ENCODE peak calls at places on chromosome 12, in ten cellular contexts. H is lung, I is HFF-Myc, R is A549, X is NB4, A is bronchial epithelial cell, J is mammary epithelial cell, S is foreskin fibroblast, U is ovary, M is pancreas. K is an unnamed sample.

GRCh38 chr12:58915634-58916033 is 4.7 kb downstream of the LRIG3 start:
- DNase-seq in S (peak), X (no peak), U (peak), H (no peak), A (peak), M (peak), J (peak), R (no peak), I (peak), K (peak)

GRCh38 chr12:68199127-68199526 is 26.5 kb downstream of the IL26 start:
- DNase-seq in R (no peak), S (no peak), I (no peak), U (no peak), H (no peak), X (no peak), M (no peak), A (no peak), J (no peak), K (no peak)

GRCh38 chr12:123089631-123090353 is 61.1 kb downstream of the PITPNM2 start:
- DNase-seq in I (peak), H (no peak), M (no peak), U (no peak), A (peak), J (peak), X (peak), R (peak), S (peak), K (peak)

GRCh38 chr12:85872497-85873091 is 1.5 kb upstream of the NTS start:
- DNase-seq in H (no peak), R (peak), U (no peak), M (no peak), S (peak), J (peak), X (peak), A (peak), I (peak), K (peak)

GRCh38 chr12:2318286-2318685 is 265.5 kb downstream of the CACNA1C start:
- DNase-seq in I (no peak), A (no peak), U (no peak), S (no peak), M (no peak), R (no peak), J (no peak), H (no peak), X (no peak), K (no peak)

GRCh38 chr12:12786716-12787601 is 1.5 kb downstream of the APOLD1 start:
- DNase-seq in S (peak), I (no peak), U (peak), H (peak), A (peak), X (peak), R (peak), M (peak), J (peak), K (peak)

GRCh38 chr12:21296751-21297406 is 37.8 kb downstream of the SLCO1A2 start:
- DNase-seq in M (no peak), J (peak), A (peak), I (peak), S (no peak), R (peak), X (peak), H (no peak), U (no peak), K (peak)

GRCh38 chr12:131867891-131868675 is 26.3 kb upstream of the ULK1 start:
- DNase-seq in J (no peak), R (no peak), A (no peak), M (no peak), I (no peak), S (no peak), U (no peak), H (no peak), X (peak), K (no peak)

GRCh38 chr12:63420206-63420644 is 248.1 kb downstream of the DPY19L2 start:
- DNase-seq in H (no peak), R (peak), J (peak), U (no peak), I (peak), M (no peak), A (peak), X (peak), S (peak), K (peak)

GRCh38 chr12:23950011-23950774 is 723 bp upstream of the SOX5 start:
- DNase-seq in I (no peak), S (no peak), A (peak), M (no peak), J (peak), R (no peak), U (no peak), H (no peak), X (no peak), K (peak)

GRCh38 chr12:98741615-98742265 is 96.7 kb downstream of the APAF1 start:
- DNase-seq in J (no peak), H (no peak), X (no peak), R (no peak), A (no peak), S (peak), M (no peak), U (no peak), I (no peak), K (no peak)

GRCh38 chr12:94099191-94099983 is 49.0 kb upstream of the PLXNC1 start:
- DNase-seq in R (no peak), J (peak), M (no peak), S (no peak), A (no peak), H (no peak), X (peak), I (no peak), U (no peak), K (peak)

GRCh38 chr12:90978117-90978770 is 23.3 kb upstream of the CCER1 start:
- DNase-seq in H (no peak), R (peak), U (peak), M (no peak), I (peak), X (peak), A (peak), S (peak), J (peak), K (peak)

GRCh38 chr12:13817131-13817530 is 164.3 kb downstream of the GRIN2B start:
- DNase-seq in A (no peak), J (no peak), R (peak), M (no peak), H (no peak), I (no peak), S (no peak), X (no peak), U (peak), K (peak)

GRCh38 chr12:131830335-131831020 is 2.3 kb downstream of the MMP17 start:
- DNase-seq in X (peak), R (peak), J (peak), I (no peak), S (peak), M (peak), H (peak), A (peak), U (peak), K (peak)

GRCh38 chr12:59904874-59905521 is 309.2 kb downstream of the SLC16A7 start:
- DNase-seq in A (no peak), I (peak), H (no peak), M (no peak), S (peak), U (no peak), X (no peak), J (no peak), R (no peak), K (peak)

GRCh38 chr12:116395381-116395780 is 117.9 kb upstream of the MED13L start:
- DNase-seq in X (peak), S (no peak), I (no peak), U (no peak), R (no peak), M (no peak), J (no peak), H (no peak), A (no peak), K (no peak)

GRCh38 chr12:23361971-23362370 is 587.5 kb downstream of the SOX5 start:
- DNase-seq in R (no peak), S (no peak), X (peak), U (no peak), M (no peak), I (no peak), A (no peak), H (no peak), J (no peak), K (no peak)

GRCh38 chr12:58346032-58346632 is 404.8 kb downstream of the ATP23 start:
- DNase-seq in R (peak), I (no peak), J (peak), X (peak), A (peak), M (no peak), S (peak), H (no peak), U (no peak), K (peak)

GRCh38 chr12:99746538-99746937 is 99.0 kb downstream of the GARIN6 start:
- DNase-seq in M (no peak), J (no peak), I (no peak), U (no peak), A (no peak), H (no peak), S (no peak), X (peak), R (peak), K (no peak)

GRCh38 chr12:10392394-10392930 is 2.6 kb upstream of the KLRK1 start:
- DNase-seq in I (peak), M (no peak), J (peak), U (peak), S (peak), R (peak), H (peak), A (peak), X (peak), K (peak)

GRCh38 chr12:106767954-106768501 is 6.5 kb upstream of the RIC8B start:
- DNase-seq in J (no peak), R (peak), H (no peak), U (no peak), X (no peak), A (no peak), S (peak), M (peak), I (no peak), K (peak)

GRCh38 chr12:15208871-15209656 is 12.2 kb downstream of the RERG start:
- DNase-seq in A (peak), R (no peak), I (no peak), M (no peak), U (no peak), X (no peak), H (no peak), S (no peak), J (no peak), K (peak)

GRCh38 chr12:107822356-107822755 is 47.9 kb downstream of the ASCL4 start:
- DNase-seq in J (no peak), S (no peak), A (no peak), H (peak), U (no peak), I (no peak), X (no peak), R (no peak), M (no peak), K (no peak)

GRCh38 chr12:119644930-119645329 is 23.0 kb upstream of the PRKAB1 start:
- DNase-seq in S (no peak), X (no peak), J (no peak), H (no peak), R (no peak), A (no peak), I (no peak), U (no peak), M (no peak), K (no peak)

DNA sequence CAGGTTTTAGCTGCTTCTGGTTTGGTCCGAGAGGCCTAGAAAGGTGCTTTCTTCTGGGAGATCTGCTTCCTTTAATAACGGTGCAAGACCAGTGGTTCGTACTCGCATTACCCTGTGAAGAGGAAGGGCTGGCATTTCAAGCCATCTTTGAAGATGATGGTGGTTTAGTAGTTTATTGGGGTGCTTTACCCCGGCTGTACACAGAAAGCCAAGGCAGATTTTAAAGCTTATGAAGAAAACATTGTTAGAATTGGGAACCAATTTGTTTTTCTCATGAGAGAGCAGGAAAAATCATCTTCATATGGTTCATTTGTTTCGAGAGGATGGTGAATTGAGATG is 3.6 kb downstream of the CCND2 start:
- DNase-seq in M (no peak), X (no peak), R (no peak), S (no peak), H (no peak), U (no peak), J (no peak), I (no peak), A (no peak), K (no peak)
- H3K4me3 ChIP-seq in M (peak), X (peak), R (no peak), S (no peak), H (no peak), U (no peak), J (no peak), I (no peak), A (no peak), K (no peak)

DNA sequence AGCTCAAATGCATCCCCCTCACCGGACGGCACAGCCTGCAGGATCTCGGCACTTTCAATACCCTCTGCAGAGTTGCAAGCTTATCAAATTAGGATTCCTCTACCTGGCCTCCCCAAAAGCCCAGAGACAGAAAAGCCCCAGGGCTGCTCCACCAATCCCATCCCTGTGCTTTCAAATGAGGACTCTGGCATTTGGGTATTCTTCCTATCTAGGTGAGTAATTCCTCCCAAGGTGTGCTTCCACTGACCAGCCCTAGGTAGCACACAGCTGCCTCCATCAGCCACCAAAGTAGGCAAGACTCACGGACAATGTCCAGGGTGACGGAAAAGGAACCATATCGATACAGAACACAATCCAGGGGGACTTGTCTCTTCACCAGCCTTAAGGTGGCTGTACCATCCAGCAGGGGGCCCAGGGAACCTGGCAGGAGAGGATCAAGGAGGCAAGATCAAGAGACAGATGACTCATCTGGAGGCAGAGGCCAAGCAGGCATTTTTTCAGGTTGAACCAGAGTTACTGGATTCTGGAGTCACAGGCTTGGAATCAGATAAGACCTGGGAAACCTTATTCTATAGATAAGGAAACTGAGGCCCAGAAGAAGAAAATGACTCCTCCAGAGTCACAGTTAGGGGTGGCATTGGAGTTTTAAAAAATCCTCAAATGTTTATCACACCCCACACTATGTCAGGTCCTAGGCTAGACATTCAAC is 9.9 kb downstream of the PMEL start:
- DNase-seq in H (no peak), X (peak), S (peak), A (peak), J (peak), U (no peak), R (peak), I (no peak), M (no peak), K (peak)
- TF ChIP-seq CTCF in H (no peak), X (peak), S (peak), A (peak), J (peak), U (no peak), R (peak), I (peak), M (peak), K (peak)

DNA sequence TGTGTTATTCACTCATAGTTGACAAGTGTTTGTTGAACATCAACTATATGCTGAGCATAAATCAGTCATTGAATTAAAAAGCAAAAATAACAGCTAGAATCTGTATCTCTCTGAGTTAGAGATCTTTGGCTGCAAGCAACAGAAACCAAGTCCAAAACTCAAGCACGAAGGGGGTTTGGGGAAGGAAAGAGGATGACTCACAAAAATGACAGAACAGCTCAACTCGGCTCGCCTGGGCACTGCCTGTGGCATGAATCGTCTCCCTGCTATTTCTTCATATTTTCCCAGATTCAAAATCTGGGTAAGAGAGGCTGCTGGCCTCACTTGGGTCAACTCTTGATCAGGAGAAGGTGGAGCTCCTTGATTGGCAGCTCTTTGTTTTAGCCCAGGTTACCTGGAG is 72.7 kb upstream of the NCOR2 start:
- DNase-seq in R (peak), J (peak), U (no peak), X (peak), A (peak), S (peak), M (no peak), H (no peak), I (no peak), K (peak)
- H3K4me3 ChIP-seq in R (no peak), J (no peak), U (no peak), X (no peak), A (no peak), S (no peak), M (no peak), H (no peak), I (no peak), K (no peak)

DNA sequence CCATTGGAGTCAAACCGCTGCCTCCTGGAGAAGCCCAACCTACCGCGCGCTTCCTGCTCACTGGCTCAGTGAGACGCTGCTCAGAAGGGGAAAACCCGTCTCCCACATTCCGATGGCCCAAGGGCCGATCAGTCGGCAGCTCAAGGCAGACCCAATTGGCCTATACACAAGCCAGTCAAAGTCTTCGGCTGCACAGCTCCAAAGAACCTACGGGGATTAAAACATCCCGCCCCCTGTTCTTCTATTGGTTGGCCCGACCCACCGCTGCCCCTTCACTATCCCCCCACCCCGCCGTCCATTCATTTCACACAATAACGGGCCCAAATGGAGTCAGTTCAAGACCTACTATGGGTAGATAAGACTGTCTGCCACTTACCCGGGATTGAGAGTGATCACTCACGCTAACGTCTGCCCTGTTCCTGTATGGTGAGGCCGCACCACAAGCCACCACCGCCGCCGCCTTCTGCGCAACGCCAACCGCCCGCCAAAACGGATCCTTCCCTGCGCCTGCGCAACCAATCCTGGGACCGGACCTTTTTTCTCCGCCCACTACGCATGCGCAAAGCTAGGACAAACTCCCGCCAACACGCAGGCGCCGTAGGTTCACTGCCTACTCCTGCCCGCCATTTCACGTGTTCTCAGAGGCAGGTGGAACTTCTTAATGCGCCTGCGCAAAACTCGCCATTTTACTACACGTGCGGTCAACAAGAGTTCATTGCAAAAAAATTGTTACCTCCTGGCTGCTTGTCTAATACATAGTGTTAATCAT is at the start of gene CBX5:
- DNase-seq in X (peak), R (peak), H (peak), A (peak), J (peak), I (peak), S (peak), U (peak), M (peak), K (peak)
- TF ChIP-seq CTCF in X (no peak), R (no peak), H (no peak), A (no peak), J (no peak), I (no peak), S (no peak), U (no peak), M (no peak), K (no peak)

GRCh38 chr12:89684131-89684530 is 24.5 kb downstream of the ATP2B1 start:
- DNase-seq in H (no peak), I (no peak), R (no peak), S (no peak), X (no peak), J (no peak), M (no peak), U (no peak), A (no peak), K (no peak)
- H3K4me3 ChIP-seq in H (no peak), I (no peak), R (no peak), S (no peak), X (no peak), J (no peak), M (no peak), U (no peak), A (no peak), K (no peak)